ENCODE peak calls at places on chromosomes 16 and 17, in four cellular contexts. N is activated naive CD4-positive, alpha-beta T cell treated with anti-CD3 and anti-CD28 coated beads for 36 hours; F is BJ; Z is left ventricle myocardium superior. A is an unnamed sample.

GRCh38 chr17:29103341-29103740 is 60.4 kb downstream of the PIPOX start:
- DNase-seq in N (no peak), F (no peak), Z (no peak), A (no peak)

GRCh38 chr16:86752582-86753175 is 174.3 kb downstream of the FOXL1 start:
- DNase-seq in N (no peak), F (no peak), Z (no peak), A (no peak)

GRCh38 chr16:78607465-78607864 is 508.0 kb downstream of the WWOX start:
- DNase-seq in N (no peak), F (no peak), Z (no peak), A (no peak)

GRCh38 chr17:80945736-80946135 is 45.9 kb upstream of the CHMP6 start:
- DNase-seq in N (no peak), F (no peak), Z (no peak), A (peak)

GRCh38 chr17:75827291-75828050 is 16.7 kb downstream of the UNC13D start:
- DNase-seq in N (peak), F (no peak), Z (peak), A (peak)

GRCh38 chr16:3188925-3189825 is 1.2 kb downstream of the OR1F1 start:
- DNase-seq in N (peak), F (no peak), Z (no peak), A (no peak)

GRCh38 chr16:84485255-84486010 is 19.0 kb downstream of the MEAK7 start:
- DNase-seq in N (no peak), F (no peak), Z (no peak), A (peak)

GRCh38 chr16:88017006-88017405 is 65.8 kb downstream of the BANP start:
- DNase-seq in N (no peak), F (no peak), Z (no peak), A (no peak)

A was measured in right cardiac atrium.